ENCODE peak calls at places on chromosomes 6 and 20, in nine cellular contexts. T is iris pigment epithelial cell; P is activated CD4-positive, alpha-beta T cell treated with anti-CD3 and anti-CD28 coated beads for 1 hour; M is stimulated activated CD8-positive, alpha-beta memory T cell treated with anti-CD3 and anti-CD28 coated beads, Interleukin-15, amount 100 ng/mL, for 1 hour; G is HTR-8/SVneo; O is NCI-H1436 treated with DMSO at 0.1 percent for 48 hours; U is central memory CD8-positive, alpha-beta T cell; R is fibroblast of mammary gland; V is HCT116. H is an unnamed sample.

GRCh38 chr6:99022039-99022609 is 74.4 kb upstream of the FBXL4 start:
- DNase-seq in T (no peak), P (no peak), M (no peak), G (no peak), O (no peak), U (no peak), R (no peak), V (no peak), H (no peak)

GRCh38 chr20:60255866-60256265 is 297.6 kb downstream of the CDH26 start:
- DNase-seq in T (no peak), P (no peak), M (no peak), G (peak), O (no peak), U (no peak), R (peak), V (no peak), H (peak)

GRCh38 chr20:3687655-3688054 is 5.8 kb upstream of the ADAM33 start:
- DNase-seq in T (peak), P (no peak), M (no peak), G (peak), O (no peak), U (no peak), R (peak), V (peak), H (peak)

GRCh38 chr20:10666221-10667076 is 7.3 kb downstream of the JAG1 start:
- DNase-seq in T (no peak), P (no peak), M (no peak), G (no peak), O (no peak), U (no peak), R (no peak), V (no peak), H (peak)

GRCh38 chr6:144447487-144447886 is 162.4 kb downstream of the UTRN start:
- DNase-seq in T (peak), P (no peak), M (no peak), G (no peak), O (no peak), U (no peak), R (peak), V (no peak), H (no peak)

GRCh38 chr6:30326446-30327231 is at the start of gene TRIM39:
- DNase-seq in T (peak), P (peak), M (peak), G (peak), O (peak), U (peak), R (peak), V (peak), H (peak)

GRCh38 chr6:105204331-105204730 is 24.5 kb upstream of the POPDC3 start:
- DNase-seq in T (peak), P (no peak), M (no peak), G (no peak), O (no peak), U (no peak), R (peak), V (no peak), H (peak)

GRCh38 chr6:168121308-168121665 is 42.3 kb upstream of the FRMD1 start:
- DNase-seq in T (no peak), P (no peak), M (no peak), G (no peak), O (no peak), U (no peak), R (no peak), V (no peak), H (no peak)

GRCh38 chr6:14706378-14706929 is 539.4 kb upstream of the JARID2 start:
- DNase-seq in T (peak), P (no peak), M (no peak), G (peak), O (no peak), U (no peak), R (peak), V (peak), H (peak)

GRCh38 chr20:47620808-47621805 is 119.4 kb downstream of the NCOA3 start:
- DNase-seq in T (peak), P (no peak), M (no peak), G (peak), O (no peak), U (no peak), R (peak), V (peak), H (peak)

GRCh38 chr6:112010328-112010727 is 43.6 kb upstream of the CCN6 start:
- DNase-seq in T (no peak), P (no peak), M (no peak), G (no peak), O (no peak), U (no peak), R (no peak), V (no peak), H (no peak)

GRCh38 chr6:90403489-90404381 is 107.1 kb upstream of the BACH2 start:
- DNase-seq in T (peak), P (no peak), M (no peak), G (peak), O (no peak), U (no peak), R (peak), V (no peak), H (peak)

GRCh38 chr6:5036309-5036708 is 32.5 kb upstream of the RPP40 start:
- DNase-seq in T (peak), P (no peak), M (no peak), G (no peak), O (peak), U (no peak), R (peak), V (peak), H (peak)

GRCh38 chr6:123415844-123416468 is 220.8 kb downstream of the TRDN start:
- DNase-seq in T (peak), P (no peak), M (no peak), G (peak), O (peak), U (no peak), R (peak), V (peak), H (peak)

GRCh38 chr6:35258858-35259193 is 709 bp upstream of the ZNF76 start:
- DNase-seq in T (peak), P (no peak), M (peak), G (peak), O (no peak), U (no peak), R (peak), V (peak), H (peak)

GRCh38 chr6:149147939-149148718 is 169.4 kb upstream of the TAB2 start:
- DNase-seq in T (no peak), P (no peak), M (no peak), G (no peak), O (no peak), U (peak), R (no peak), V (no peak), H (no peak)

GRCh38 chr6:121549741-121550140 is 114.3 kb downstream of the GJA1 start:
- DNase-seq in T (peak), P (no peak), M (no peak), G (peak), O (no peak), U (no peak), R (peak), V (no peak), H (peak)

GRCh38 chr20:37390503-37390890 is 44.6 kb downstream of the SRC start:
- DNase-seq in T (no peak), P (no peak), M (no peak), G (no peak), O (no peak), U (no peak), R (no peak), V (no peak), H (no peak)

GRCh38 chr20:46220808-46221207 is 87.5 kb downstream of the CDH22 start:
- DNase-seq in T (no peak), P (no peak), M (no peak), G (no peak), O (no peak), U (no peak), R (no peak), V (peak), H (no peak)

H was measured in astrocyte of the hippocampus.